ENCODE peak calls at places on chromosomes 4 and X, in seven cellular contexts. A is PC-3, K is left ventricle myocardium inferior, N is astrocyte, R is uterus, Z is Calu3, L is HCT116. J is an unnamed sample.

GRCh38 chr4:108029321-108029720 is 39.6 kb downstream of the HADH start:
- DNase-seq in L (no peak), A (no peak), Z (no peak), R (no peak), N (no peak), K (no peak), J (no peak)

GRCh38 chr4:26858035-26858918 is 2.4 kb upstream of the STIM2 start:
- DNase-seq in Z (no peak), A (no peak), L (no peak), N (no peak), R (no peak), K (no peak), J (no peak)

GRCh38 chr4:176435891-176436499 is 116.2 kb downstream of the SPCS3 start:
- DNase-seq in R (no peak), K (no peak), Z (no peak), N (peak), A (no peak), L (no peak), J (no peak)

GRCh38 chr4:176186721-176187395 is 8.5 kb downstream of the SPATA4 start:
- DNase-seq in K (no peak), N (no peak), L (no peak), A (no peak), R (no peak), Z (no peak), J (no peak)

GRCh38 chrX:26511621-26512363 is 295.8 kb downstream of the MAGEB5 start:
- DNase-seq in A (no peak), K (no peak), R (no peak), Z (no peak), N (no peak), L (no peak), J (no peak)

GRCh38 chr4:54058171-54058570 is 6.2 kb downstream of the CHIC2 start:
- DNase-seq in A (no peak), R (no peak), Z (no peak), N (no peak), L (no peak), K (no peak), J (no peak)

GRCh38 chr4:107120661-107121060 is 84.5 kb upstream of the DKK2 start:
- DNase-seq in N (no peak), K (no peak), R (no peak), A (no peak), L (no peak), Z (no peak), J (no peak)

GRCh38 chr4:156194896-156195295 is 241.2 kb upstream of the CTSO start:
- DNase-seq in R (no peak), N (no peak), K (no peak), L (no peak), Z (no peak), A (peak), J (no peak)

GRCh38 chr4:62004881-62005280 is 804.8 kb downstream of the ADGRL3 start:
- DNase-seq in A (no peak), K (no peak), N (no peak), R (no peak), Z (no peak), L (no peak), J (no peak)

GRCh38 chrX:18674417-18674787 is 2.5 kb upstream of the RS1 start:
- DNase-seq in K (peak), N (no peak), L (no peak), Z (peak), A (no peak), R (peak), J (peak)

GRCh38 chrX:38768079-38768478 is 33.2 kb upstream of the MID1IP1 start:
- DNase-seq in L (no peak), A (peak), N (peak), Z (no peak), R (no peak), K (no peak), J (no peak)
- TF ChIP-seq CTCF in L (peak), A (peak), N (peak), Z (no peak), R (peak), K (peak), J (peak)

GRCh38 chr4:52172166-52172565 is 121.1 kb downstream of the SPATA18 start:
- DNase-seq in A (peak), Z (no peak), K (no peak), N (no peak), L (no peak), R (no peak), J (no peak)
- TF ChIP-seq CTCF in A (peak), Z (no peak), K (no peak), N (peak), L (peak), R (no peak), J (no peak)

GRCh38 chr4:110347805-110348204 is 128.2 kb upstream of the ENPEP start:
- DNase-seq in A (no peak), N (no peak), R (no peak), L (no peak), K (no peak), Z (no peak), J (no peak)

GRCh38 chr4:110348711-110349383 is 127.1 kb upstream of the ENPEP start:
- DNase-seq in K (no peak), A (no peak), L (no peak), N (no peak), R (no peak), Z (no peak), J (no peak)

DNA sequence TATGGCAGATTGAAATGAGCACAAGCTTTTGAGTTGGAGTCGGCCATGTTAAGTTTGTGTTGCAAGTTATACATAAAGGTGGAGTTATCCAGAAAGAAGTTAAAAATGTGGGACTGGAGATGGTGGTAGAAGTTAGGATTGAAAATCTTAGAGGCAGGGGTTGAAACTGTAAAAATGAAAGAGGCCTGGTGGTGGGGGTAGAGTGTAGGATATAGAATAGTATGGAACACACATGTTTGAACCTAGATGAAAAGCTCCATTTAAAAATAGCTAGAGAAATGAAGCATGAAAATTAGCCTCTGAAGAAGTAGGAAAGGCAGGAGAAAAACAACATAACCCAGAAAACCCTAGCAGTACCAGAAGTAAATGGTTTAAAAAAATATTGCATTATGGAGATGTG is 131.8 kb upstream of the ENPEP start:
- DNase-seq in Z (peak), L (peak), A (peak), K (no peak), N (no peak), R (no peak), J (no peak)
- TF ChIP-seq CTCF in Z (no peak), L (peak), A (peak), K (peak), N (peak), R (peak), J (peak)

GRCh38 chr4:46937493-46937892 is 28.4 kb upstream of the COX7B2 start:
- DNase-seq in R (no peak), N (peak), L (no peak), Z (no peak), K (no peak), A (peak), J (no peak)
- TF ChIP-seq CTCF in R (no peak), N (peak), L (no peak), Z (no peak), K (no peak), A (peak), J (no peak)

DNA sequence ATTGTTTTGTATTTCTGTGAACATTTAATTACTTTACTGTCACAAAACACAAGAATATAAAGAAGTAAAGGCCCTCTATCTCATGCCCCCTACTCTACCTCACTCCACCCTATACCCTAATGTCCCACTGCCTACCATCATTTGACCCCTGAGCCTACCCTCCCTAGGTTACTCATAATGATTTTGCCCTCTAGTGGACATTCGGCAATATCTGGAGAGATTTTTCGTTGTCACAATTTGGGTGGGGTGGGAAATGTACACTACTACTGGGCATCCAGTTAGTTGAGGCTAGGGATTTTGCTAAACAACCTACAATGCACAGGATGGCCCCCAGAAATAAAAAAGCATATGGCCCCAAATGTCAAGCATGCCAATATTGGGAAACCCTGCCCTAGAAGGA is 10.2 kb downstream of the TEX13A start:
- DNase-seq in K (no peak), Z (no peak), R (no peak), A (peak), N (no peak), L (no peak), J (no peak)
- TF ChIP-seq CTCF in K (no peak), Z (no peak), R (no peak), A (peak), N (no peak), L (no peak), J (no peak)

GRCh38 chr4:137749466-137749865 is 217.2 kb upstream of the PCDH18 start:
- DNase-seq in L (no peak), K (no peak), A (peak), N (peak), R (no peak), Z (no peak), J (no peak)

DNA sequence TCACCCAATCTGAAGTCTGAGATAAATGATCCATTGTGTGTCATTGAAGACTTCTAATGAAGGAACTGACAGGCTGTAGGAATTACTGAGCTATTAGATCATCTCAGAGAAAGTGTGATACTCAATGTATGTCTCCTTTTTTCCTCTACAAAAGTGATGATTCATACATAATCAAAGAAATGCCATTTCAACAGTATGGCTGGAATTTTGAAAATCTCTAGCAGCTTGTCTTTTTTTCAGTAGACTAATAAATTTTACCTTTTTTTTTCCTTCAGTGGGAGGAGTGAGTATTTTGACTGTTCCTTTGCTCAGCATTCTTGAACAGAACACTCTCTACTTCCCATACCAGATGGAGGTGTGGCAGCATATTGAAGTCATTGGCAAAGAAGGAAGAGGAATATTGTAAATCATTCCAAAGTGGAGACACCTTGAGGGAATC is 222.8 kb upstream of the PCDH18 start:
- DNase-seq in R (no peak), L (peak), N (peak), K (no peak), A (peak), Z (no peak), J (no peak)
- TF ChIP-seq CTCF in R (no peak), L (no peak), N (no peak), K (no peak), A (no peak), Z (no peak), J (no peak)

GRCh38 chr4:117700111-117700892 is 334.0 kb upstream of the NDST3 start:
- DNase-seq in R (no peak), N (no peak), K (no peak), A (peak), L (peak), Z (no peak), J (no peak)
- TF ChIP-seq CTCF in R (no peak), N (peak), K (no peak), A (peak), L (peak), Z (no peak), J (no peak)

GRCh38 chr4:151417164-151417571 is 8.2 kb downstream of the FHIP1A start:
- DNase-seq in Z (no peak), L (no peak), N (peak), A (peak), R (no peak), K (no peak), J (no peak)
- TF ChIP-seq CTCF in Z (no peak), L (no peak), N (no peak), A (no peak), R (no peak), K (no peak), J (no peak)